ENCODE peak calls at places on chromosome 10, in eight cellular contexts. H is Caki2; L is coronary artery; I is activated T-helper 1 cell treated with anti-CD3 and anti-CD28 coated beads, Interleukin-2, amount 50 U/mL, for 16 hours; E is ACHN; P is suprapubic skin; Y is nephron progenitor cell; R is germinal center. D is an unnamed sample.

GRCh38 chr10:110751845-110752244 is 107.7 kb downstream of the RBM20 start:
- DNase-seq in H (no peak), L (no peak), I (no peak), E (no peak), P (no peak), Y (no peak), R (no peak), D (no peak)

GRCh38 chr10:46550076-46550790 is 6.2 kb downstream of the GPRIN2 start:
- DNase-seq in H (no peak), L (peak), I (no peak), E (no peak), P (peak), Y (peak), R (no peak), D (no peak)

GRCh38 chr10:13201132-13201531 is 33.0 kb downstream of the UCMA start:
- DNase-seq in H (no peak), L (no peak), I (no peak), E (no peak), P (no peak), Y (no peak), R (no peak), D (no peak)

GRCh38 chr10:43377393-43377883 is 6.0 kb downstream of the FXYD4 start:
- DNase-seq in H (no peak), L (no peak), I (no peak), E (no peak), P (no peak), Y (peak), R (no peak), D (no peak)

GRCh38 chr10:97475936-97476594 is 22.2 kb downstream of the MMS19 start:
- DNase-seq in H (no peak), L (no peak), I (no peak), E (no peak), P (no peak), Y (no peak), R (no peak), D (no peak)

GRCh38 chr10:127453706-127454105 is 95.4 kb upstream of the NPS start:
- DNase-seq in H (no peak), L (no peak), I (no peak), E (no peak), P (no peak), Y (no peak), R (no peak), D (no peak)

GRCh38 chr10:88253120-88253519 is 330.0 kb downstream of the RNLS start:
- DNase-seq in H (no peak), L (no peak), I (no peak), E (no peak), P (no peak), Y (no peak), R (no peak), D (no peak)

GRCh38 chr10:30063098-30063497 is 3.7 kb upstream of the JCAD start:
- DNase-seq in H (peak), L (no peak), I (no peak), E (peak), P (no peak), Y (no peak), R (no peak), D (no peak)

GRCh38 chr10:28872592-28873165 is 195.4 kb downstream of the BAMBI start:
- DNase-seq in H (no peak), L (no peak), I (no peak), E (no peak), P (no peak), Y (no peak), R (no peak), D (no peak)

GRCh38 chr10:29849886-29850285 is 209.5 kb downstream of the JCAD start:
- DNase-seq in H (no peak), L (no peak), I (no peak), E (no peak), P (no peak), Y (no peak), R (no peak), D (no peak)

GRCh38 chr10:115604627-115605026 is 511.5 kb downstream of the ATRNL1 start:
- DNase-seq in H (no peak), L (no peak), I (no peak), E (no peak), P (no peak), Y (no peak), R (no peak), D (no peak)

GRCh38 chr10:99930731-99931550 is 78.8 kb downstream of the DNMBP start:
- DNase-seq in H (peak), L (no peak), I (no peak), E (peak), P (no peak), Y (no peak), R (no peak), D (no peak)

GRCh38 chr10:88499569-88500470 is 83.3 kb downstream of the RNLS start:
- DNase-seq in H (no peak), L (no peak), I (no peak), E (no peak), P (no peak), Y (no peak), R (no peak), D (no peak)

GRCh38 chr10:109205929-109206585 is 717.3 kb downstream of the XPNPEP1 start:
- DNase-seq in H (peak), L (no peak), I (no peak), E (peak), P (no peak), Y (no peak), R (no peak), D (no peak)

GRCh38 chr10:68992721-68993440 is 4.3 kb downstream of the KIFBP start:
- DNase-seq in H (no peak), L (peak), I (no peak), E (peak), P (no peak), Y (no peak), R (no peak), D (no peak)

GRCh38 chr10:15103513-15103912 is 6.4 kb downstream of the RPP38 start:
- DNase-seq in H (no peak), L (no peak), I (no peak), E (no peak), P (no peak), Y (no peak), R (no peak), D (no peak)

GRCh38 chr10:97717627-97718026 is 4.1 kb downstream of the MARVELD1 start:
- DNase-seq in H (no peak), L (no peak), I (no peak), E (no peak), P (no peak), Y (no peak), R (no peak), D (no peak)

GRCh38 chr10:69835875-69836727 is 34.4 kb downstream of the COL13A1 start:
- DNase-seq in H (no peak), L (no peak), I (no peak), E (no peak), P (no peak), Y (no peak), R (no peak), D (no peak)

GRCh38 chr10:72509951-72510350 is 115.9 kb downstream of the MICU1 start:
- DNase-seq in H (no peak), L (no peak), I (no peak), E (no peak), P (no peak), Y (no peak), R (no peak), D (no peak)

GRCh38 chr10:88028072-88028471 is 164.6 kb downstream of the PTEN start:
- DNase-seq in H (no peak), L (no peak), I (no peak), E (no peak), P (no peak), Y (no peak), R (no peak), D (no peak)

GRCh38 chr10:69045441-69046300 is 42.2 kb upstream of the SRGN start:
- DNase-seq in H (peak), L (no peak), I (no peak), E (peak), P (no peak), Y (no peak), R (no peak), D (no peak)

GRCh38 chr10:14056545-14057332 is 274.0 kb downstream of the FRMD4A start:
- DNase-seq in H (no peak), L (no peak), I (no peak), E (no peak), P (no peak), Y (no peak), R (no peak), D (no peak)

GRCh38 chr10:5944389-5945202 is 32.7 kb downstream of the IL15RA start:
- DNase-seq in H (peak), L (peak), I (no peak), E (peak), P (peak), Y (no peak), R (no peak), D (peak)

GRCh38 chr10:69318997-69319727 is 40.9 kb downstream of the HK1 start:
- DNase-seq in H (peak), L (peak), I (peak), E (peak), P (peak), Y (peak), R (peak), D (no peak)

GRCh38 chr10:85224366-85224960 is 896.1 kb downstream of the CCSER2 start:
- DNase-seq in H (no peak), L (no peak), I (no peak), E (no peak), P (no peak), Y (no peak), R (no peak), D (no peak)

GRCh38 chr10:76432274-76433012 is 1001.0 kb downstream of the LRMDA start:
- DNase-seq in H (no peak), L (peak), I (no peak), E (peak), P (no peak), Y (no peak), R (no peak), D (no peak)

GRCh38 chr10:79191951-79192676 is 123.3 kb downstream of the ZMIZ1 start:
- DNase-seq in H (no peak), L (no peak), I (no peak), E (no peak), P (no peak), Y (no peak), R (no peak), D (no peak)

GRCh38 chr10:131173484-131174210 is 137.9 kb downstream of the TCERG1L start:
- DNase-seq in H (no peak), L (no peak), I (no peak), E (no peak), P (peak), Y (no peak), R (no peak), D (no peak)

GRCh38 chr10:71302874-71303568 is 16.0 kb upstream of the SLC29A3 start:
- DNase-seq in H (peak), L (no peak), I (no peak), E (peak), P (no peak), Y (no peak), R (peak), D (no peak)

D was measured in GOT3.